ENCODE peak calls at places on chromosomes 12 and 14, in four cellular contexts. One of them, this sample, is unnamed.

GRCh38 chr12:38279756-38280155 is 36.8 kb upstream of the ALG10B start:
- DNase-seq in WTC11: no peak
- DNase-seq in K562: no peak
- DNase-seq in GM12878: no peak
- DNase-seq in this sample: no peak

GRCh38 chr12:76366163-76366562 is 17.9 kb upstream of the BBS10 start:
- DNase-seq in WTC11: no peak
- DNase-seq in K562: no peak
- DNase-seq in GM12878: no peak
- DNase-seq in this sample: no peak

GRCh38 chr12:122406701-122407154 is 15.7 kb downstream of the CLIP1 start:
- DNase-seq in WTC11: no peak
- DNase-seq in K562: no peak
- DNase-seq in GM12878: no peak
- DNase-seq in this sample: peak

GRCh38 chr14:99653618-99654017 is 8.7 kb downstream of the HHIPL1 start:
- DNase-seq in WTC11: no peak
- DNase-seq in K562: no peak
- DNase-seq in GM12878: no peak
- DNase-seq in this sample: no peak

GRCh38 chr12:113370923-113371682 is 12.7 kb downstream of the PLBD2 start:
- DNase-seq in WTC11: no peak
- DNase-seq in K562: no peak
- DNase-seq in GM12878: no peak
- DNase-seq in this sample: no peak

GRCh38 chr12:106369624-106370346 is 12.2 kb downstream of the POLR3B start:
- DNase-seq in WTC11: no peak
- DNase-seq in K562: no peak
- DNase-seq in GM12878: no peak
- DNase-seq in this sample: no peak

GRCh38 chr12:25347716-25348261 is 97.1 kb upstream of the KRAS start:
- DNase-seq in WTC11: no peak
- DNase-seq in K562: no peak
- DNase-seq in GM12878: no peak
- DNase-seq in this sample: no peak

GRCh38 chr12:28517101-28517500 is 326.8 kb downstream of the CCDC91 start:
- DNase-seq in WTC11: no peak
- DNase-seq in K562: no peak
- DNase-seq in GM12878: no peak
- DNase-seq in this sample: no peak

GRCh38 chr12:31651893-31652521 is 7.5 kb upstream of the ETFBKMT start:
- DNase-seq in WTC11: no peak
- DNase-seq in K562: no peak
- DNase-seq in GM12878: no peak
- DNase-seq in this sample: no peak

GRCh38 chr12:108310489-108310888 is 28.6 kb downstream of the CMKLR1 start:
- DNase-seq in WTC11: no peak
- DNase-seq in K562: peak
- DNase-seq in GM12878: no peak
- DNase-seq in this sample: no peak

GRCh38 chr14:100394886-100395672 is 71.9 kb downstream of the SLC25A47 start:
- DNase-seq in WTC11: no peak
- DNase-seq in K562: no peak
- DNase-seq in GM12878: no peak
- DNase-seq in this sample: no peak

GRCh38 chr12:53532524-53533445 is 25.5 kb upstream of the NPFF start:
- DNase-seq in WTC11: no peak
- DNase-seq in K562: no peak
- DNase-seq in GM12878: no peak
- DNase-seq in this sample: no peak

GRCh38 chr12:54891717-54892478 is 37.6 kb downstream of the MUCL1 start:
- DNase-seq in WTC11: no peak
- DNase-seq in K562: no peak
- DNase-seq in GM12878: no peak
- DNase-seq in this sample: peak

GRCh38 chr12:38934696-38935095 is 29.3 kb upstream of the CPNE8 start:
- DNase-seq in WTC11: no peak
- DNase-seq in K562: no peak
- DNase-seq in GM12878: no peak
- DNase-seq in this sample: no peak

GRCh38 chr12:132163041-132163910 is 19.0 kb downstream of the NOC4L start:
- DNase-seq in WTC11: no peak
- DNase-seq in K562: no peak
- DNase-seq in GM12878: no peak
- DNase-seq in this sample: no peak

GRCh38 chr14:96091941-96092411 is 52.8 kb downstream of the C14orf132 start:
- DNase-seq in WTC11: no peak
- DNase-seq in K562: no peak
- DNase-seq in GM12878: no peak
- DNase-seq in this sample: no peak

GRCh38 chr14:79971330-79971729 is 240.0 kb downstream of the DIO2 start:
- DNase-seq in WTC11: no peak
- DNase-seq in K562: no peak
- DNase-seq in GM12878: no peak
- DNase-seq in this sample: no peak

GRCh38 chr12:92942905-92943304 is 13.8 kb upstream of the EEA1 start:
- DNase-seq in WTC11: no peak
- DNase-seq in K562: no peak
- DNase-seq in GM12878: no peak
- DNase-seq in this sample: no peak

GRCh38 chr12:23831739-23832138 is 117.7 kb downstream of the SOX5 start:
- DNase-seq in WTC11: no peak
- DNase-seq in K562: no peak
- DNase-seq in GM12878: no peak
- DNase-seq in this sample: no peak

GRCh38 chr14:101788016-101788695 is 26.6 kb downstream of the PPP2R5C start:
- DNase-seq in WTC11: no peak
- DNase-seq in K562: no peak
- DNase-seq in GM12878: no peak
- DNase-seq in this sample: no peak

GRCh38 chr12:3295648-3296408 is 195.2 kb upstream of the PRMT8 start:
- DNase-seq in WTC11: no peak
- DNase-seq in K562: no peak
- DNase-seq in GM12878: no peak
- DNase-seq in this sample: no peak

GRCh38 chr14:59254146-59254910 is 65.9 kb downstream of the DAAM1 start:
- DNase-seq in WTC11: no peak
- DNase-seq in K562: no peak
- DNase-seq in GM12878: no peak
- DNase-seq in this sample: no peak

GRCh38 chr12:12224240-12224940 is 42.5 kb downstream of the LRP6 start:
- DNase-seq in WTC11: no peak
- DNase-seq in K562: peak
- DNase-seq in GM12878: no peak
- DNase-seq in this sample: no peak

GRCh38 chr12:52495385-52495784 is 2.3 kb upstream of the KRT6A start:
- DNase-seq in WTC11: peak
- DNase-seq in K562: peak
- DNase-seq in GM12878: no peak
- DNase-seq in this sample: no peak

GRCh38 chr12:120194534-120195395 is at the start of gene GCN1:
- DNase-seq in WTC11: peak
- DNase-seq in K562: peak
- DNase-seq in GM12878: no peak
- DNase-seq in this sample: peak
- TF ChIP-seq CREM in WTC11: peak
- TF ChIP-seq CREM in K562: peak
- TF ChIP-seq CREM in GM12878: peak
- TF ChIP-seq CREM in this sample: no peak

GRCh38 chr14:68604822-68605221 is 188.0 kb downstream of the ZFP36L1 start:
- DNase-seq in WTC11: no peak
- DNase-seq in K562: no peak
- DNase-seq in GM12878: no peak
- DNase-seq in this sample: no peak
- TF ChIP-seq CREM in WTC11: no peak
- TF ChIP-seq CREM in K562: no peak
- TF ChIP-seq CREM in GM12878: no peak
- TF ChIP-seq CREM in this sample: no peak

GRCh38 chr12:124033859-124034258 is 60.8 kb downstream of the ZNF664 start:
- DNase-seq in WTC11: no peak
- DNase-seq in K562: no peak
- DNase-seq in GM12878: no peak
- DNase-seq in this sample: no peak

GRCh38 chr12:124031058-124031457 is 58.0 kb downstream of the ZNF664 start:
- DNase-seq in WTC11: no peak
- DNase-seq in K562: no peak
- DNase-seq in GM12878: no peak
- DNase-seq in this sample: no peak

GRCh38 chr12:124034297-124034696 is 61.3 kb downstream of the ZNF664 start:
- DNase-seq in WTC11: no peak
- DNase-seq in K562: no peak
- DNase-seq in GM12878: no peak
- DNase-seq in this sample: peak

GRCh38 chr12:124030510-124030909 is 57.5 kb downstream of the ZNF664 start:
- DNase-seq in WTC11: no peak
- DNase-seq in K562: peak
- DNase-seq in GM12878: no peak
- DNase-seq in this sample: no peak

GRCh38 chr12:124032265-124032886 is 59.4 kb downstream of the ZNF664 start:
- DNase-seq in WTC11: peak
- DNase-seq in K562: peak
- DNase-seq in GM12878: no peak
- DNase-seq in this sample: peak
- TF ChIP-seq CREM in WTC11: no peak
- TF ChIP-seq CREM in K562: no peak
- TF ChIP-seq CREM in GM12878: no peak
- TF ChIP-seq CREM in this sample: no peak

GRCh38 chr14:104676694-104677505 is 12.5 kb upstream of the INF2 start:
- DNase-seq in WTC11: peak
- DNase-seq in K562: no peak
- DNase-seq in GM12878: no peak
- DNase-seq in this sample: peak
- TF ChIP-seq CREM in WTC11: no peak
- TF ChIP-seq CREM in K562: no peak
- TF ChIP-seq CREM in GM12878: no peak
- TF ChIP-seq CREM in this sample: no peak

GRCh38 chr12:59651230-59651920 is 55.5 kb downstream of the SLC16A7 start:
- DNase-seq in WTC11: no peak
- DNase-seq in K562: no peak
- DNase-seq in GM12878: no peak
- DNase-seq in this sample: peak
- TF ChIP-seq CREM in WTC11: no peak
- TF ChIP-seq CREM in K562: no peak
- TF ChIP-seq CREM in GM12878: no peak
- TF ChIP-seq CREM in this sample: no peak

DNA sequence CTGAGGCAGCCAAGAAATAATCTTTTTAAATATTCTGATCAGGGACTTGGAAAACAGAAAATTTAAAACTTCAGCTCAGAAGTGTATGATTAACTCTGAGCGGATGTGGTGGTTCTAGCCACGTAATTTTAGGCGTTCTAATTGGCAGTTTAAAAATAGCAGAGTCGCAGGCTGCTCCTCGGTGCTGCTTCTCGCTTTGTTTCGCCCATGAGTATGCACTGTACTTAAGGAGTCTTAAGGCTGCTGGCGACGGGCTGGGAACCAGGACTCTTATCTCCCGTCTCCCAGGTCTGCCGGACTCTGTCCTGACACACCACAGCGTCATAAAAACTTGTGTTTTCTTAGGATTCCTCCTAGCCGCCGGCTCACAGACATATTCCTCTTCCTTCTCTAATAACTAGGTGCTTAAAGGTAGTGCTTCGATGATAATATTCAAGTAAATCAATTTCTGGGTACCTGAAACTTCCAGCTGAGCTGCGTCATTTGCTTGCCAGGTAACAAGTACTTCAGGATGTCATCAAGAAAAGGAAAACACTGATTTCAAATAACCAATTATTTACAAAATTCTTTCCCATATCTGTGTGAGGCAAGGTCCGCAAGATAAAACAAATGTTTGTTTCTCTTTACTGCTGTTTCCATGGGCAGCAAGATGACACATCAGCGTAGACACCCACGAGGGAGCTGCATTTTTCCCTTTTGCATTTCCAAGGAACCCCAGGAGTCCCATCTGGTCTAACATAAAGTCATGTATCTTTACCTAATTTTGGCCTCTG is 113.2 kb upstream of the PELI2 start:
- DNase-seq in WTC11: no peak
- DNase-seq in K562: peak
- DNase-seq in GM12878: peak
- DNase-seq in this sample: no peak
- TF ChIP-seq CREM in WTC11: no peak
- TF ChIP-seq CREM in K562: no peak
- TF ChIP-seq CREM in GM12878: no peak
- TF ChIP-seq CREM in this sample: no peak

This sample was measured in HepG2.